ENCODE peak calls at places on chromosomes 7 and 10, in ten cellular contexts. U is neural crest cell, W is psoas muscle, I is GM12865, B is fibroblast of the aortic adventitia, H is lung, R is GM20000, D is cardiac muscle cell, O is fibroblast of lung, T is neural progenitor cell. V is an unnamed sample.
A peak's percentile ranks its signal among the peaks of the same experiment; 100 is the strongest.

GRCh38 chr7:128304212-128304611 is 39.5 kb downstream of the RBM28 start:
- DNase-seq in H (no peak), B (no peak), I (no peak), D (no peak), O (no peak), R (no peak), W (no peak), T (no peak), U (no peak), V (no peak)

GRCh38 chr7:77202544-77202976 is 2.9 kb upstream of the FGL2 start:
- DNase-seq in B (no peak), H (no peak), R (peak; percentile 71), U (no peak), I (peak; percentile 91), T (no peak), D (no peak), O (no peak), W (no peak), V (no peak)

GRCh38 chr10:22693371-22693784 is 21.0 kb downstream of the PIP4K2A start:
- DNase-seq in I (peak; percentile 72), T (no peak), U (no peak), B (peak; percentile 66), W (no peak), D (no peak), R (no peak), O (peak; percentile 86), H (no peak), V (no peak)

GRCh38 chr10:3911713-3912442 is 126.9 kb upstream of the KLF6 start:
- DNase-seq in H (no peak), R (no peak), W (no peak), O (peak; percentile 65), I (no peak), D (peak; percentile 38), T (no peak), B (peak; percentile 49), U (no peak), V (no peak)

GRCh38 chr7:2521952-2522591 is 2.5 kb downstream of the LFNG start:
- DNase-seq in I (peak; percentile 52), W (peak; percentile 50), D (no peak), U (no peak), B (no peak), T (peak; percentile 47), H (peak; percentile 59), R (no peak), O (peak; percentile 49), V (peak; percentile 83)

GRCh38 chr7:22783421-22783820 is 39.2 kb downstream of the TOMM7 start:
- DNase-seq in T (no peak), R (no peak), I (no peak), B (no peak), U (no peak), W (no peak), D (no peak), H (no peak), O (no peak), V (no peak)

GRCh38 chr7:2478387-2478760 is 2.2 kb upstream of the GRIFIN start:
- DNase-seq in U (no peak), H (peak; percentile 59), W (peak; percentile 79), D (no peak), O (peak; percentile 59), B (peak; percentile 66), T (no peak), I (no peak), R (no peak), V (no peak)

GRCh38 chr10:13118784-13119133 is 18.8 kb downstream of the OPTN start:
- DNase-seq in W (no peak), R (no peak), I (no peak), O (no peak), U (no peak), B (no peak), H (no peak), D (no peak), T (no peak), V (no peak)

GRCh38 chr7:149859881-149860280 is 13.9 kb upstream of the ATP6V0E2 start:
- DNase-seq in D (no peak), O (no peak), T (no peak), I (no peak), H (no peak), B (no peak), R (no peak), U (no peak), W (no peak), V (no peak)

GRCh38 chr7:149859369-149859768 is 14.4 kb upstream of the ATP6V0E2 start:
- DNase-seq in H (no peak), I (no peak), U (no peak), T (no peak), D (no peak), R (no peak), O (no peak), W (no peak), B (no peak), V (no peak)

GRCh38 chr7:149862156-149862555 is 11.6 kb upstream of the ATP6V0E2 start:
- DNase-seq in W (no peak), U (no peak), B (no peak), I (no peak), H (no peak), R (no peak), D (no peak), T (no peak), O (no peak), V (no peak)

GRCh38 chr7:149861728-149862045 is 12.1 kb upstream of the ATP6V0E2 start:
- DNase-seq in U (no peak), R (no peak), D (no peak), O (no peak), I (no peak), H (no peak), W (no peak), T (no peak), B (no peak), V (no peak)

DNA sequence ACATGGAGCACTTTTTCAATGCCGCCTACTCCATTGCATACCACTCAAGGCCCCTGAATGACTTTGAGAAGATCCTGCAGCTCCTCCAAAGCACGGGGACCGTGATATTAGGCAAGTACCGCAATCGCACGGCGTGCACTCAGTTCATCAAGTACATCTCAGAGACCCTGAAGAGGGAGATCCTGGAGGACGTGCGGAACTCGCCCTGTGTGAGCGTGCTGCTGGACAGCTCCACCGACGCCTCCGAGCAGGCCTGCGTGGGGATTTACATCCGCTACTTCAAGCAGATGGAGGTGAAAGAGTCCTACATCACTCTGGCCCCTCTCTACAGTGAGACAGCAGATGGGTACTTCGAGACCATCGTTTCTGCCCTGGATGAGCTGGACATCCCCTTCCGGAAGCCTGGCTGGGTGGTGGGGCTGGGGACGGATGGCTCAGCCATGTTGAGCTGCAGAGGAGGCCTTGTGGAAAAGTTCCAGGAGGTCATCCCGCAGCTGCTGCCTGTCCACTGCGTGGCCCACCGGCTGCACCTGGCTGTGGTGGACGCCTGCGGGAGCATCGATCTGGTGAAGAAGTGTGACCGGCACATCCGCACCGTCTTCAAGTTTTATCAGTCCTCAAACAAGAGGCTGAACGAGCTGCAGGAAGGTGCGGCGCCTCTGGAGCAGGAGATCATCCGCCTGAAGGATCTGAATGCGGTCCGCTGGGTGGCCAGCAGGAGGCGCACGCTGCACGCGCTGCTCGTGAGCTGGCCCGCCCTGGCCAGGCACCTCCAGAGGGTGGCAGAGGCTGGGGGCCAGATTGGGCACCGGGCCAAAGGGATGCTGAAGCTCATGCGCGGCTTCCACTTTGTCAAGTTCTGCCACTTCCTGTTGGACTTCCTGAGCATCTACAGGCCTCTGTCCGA is 12.7 kb upstream of the ATP6V0E2 start:
- DNase-seq in W (no peak), H (no peak), D (peak; percentile 46), T (peak; percentile 71), O (no peak), U (no peak), I (no peak), R (no peak), B (no peak), V (peak; percentile 26)
- TF ChIP-seq CTCF in W (peak; percentile 14), H (no peak), D (peak; percentile 42), T (peak; percentile 87), O (peak; percentile 19), U (peak; percentile 53), I (peak; percentile 23), R (no peak), B (peak; percentile 31), V (peak; percentile 54)

GRCh38 chr7:80726731-80727130 is 88.3 kb downstream of the CD36 start:
- DNase-seq in T (no peak), W (no peak), I (no peak), D (no peak), B (no peak), O (no peak), H (no peak), U (no peak), R (no peak), V (no peak)

GRCh38 chr7:80735330-80735729 is 96.9 kb downstream of the CD36 start:
- DNase-seq in I (no peak), O (no peak), D (no peak), H (no peak), U (no peak), B (no peak), W (no peak), T (no peak), R (no peak), V (no peak)

GRCh38 chr7:80729586-80730320 is 91.3 kb downstream of the CD36 start:
- DNase-seq in R (no peak), T (no peak), H (no peak), I (no peak), B (peak; percentile 93), O (peak; percentile 59), W (no peak), D (no peak), U (no peak), V (no peak)

GRCh38 chr7:80736371-80736770 is 97.9 kb downstream of the CD36 start:
- DNase-seq in B (no peak), O (peak; percentile 64), U (no peak), I (no peak), W (no peak), D (no peak), H (no peak), T (no peak), R (no peak), V (no peak)

DNA sequence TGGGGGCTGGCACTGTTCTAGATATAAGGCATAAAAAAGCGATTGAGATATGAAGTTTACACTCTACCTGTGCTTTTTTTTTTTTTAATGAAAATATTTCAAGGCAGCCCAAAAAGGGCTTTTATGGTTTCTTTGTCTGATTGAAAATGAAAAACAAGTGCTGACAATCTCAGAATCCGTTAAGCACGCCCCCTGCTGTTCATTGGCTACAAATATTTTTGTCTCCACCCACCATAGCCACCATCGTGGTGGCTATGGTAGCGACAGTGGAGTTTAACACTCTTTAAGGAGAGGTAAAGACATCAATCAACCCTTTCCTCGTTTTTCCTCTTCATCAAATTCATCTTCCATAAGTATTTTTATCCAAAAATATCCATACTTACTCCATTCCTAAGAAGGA is 94.2 kb downstream of the CD36 start:
- DNase-seq in D (no peak), I (peak; percentile 4), T (peak; percentile 20), R (no peak), O (no peak), H (no peak), U (no peak), B (no peak), W (no peak), V (no peak)
- TF ChIP-seq CTCF in D (peak; percentile 8), I (peak; percentile 10), T (peak; percentile 51), R (peak; percentile 19), O (no peak), H (no peak), U (peak; percentile 44), B (no peak), W (no peak), V (peak; percentile 20)

GRCh38 chr10:14860782-14861181 is 17.9 kb upstream of the SUV39H2 start:
- DNase-seq in T (no peak), D (no peak), O (no peak), U (no peak), I (no peak), R (no peak), H (no peak), B (no peak), W (no peak), V (no peak)
- TF ChIP-seq CTCF in T (no peak), D (no peak), O (no peak), U (no peak), I (no peak), R (no peak), H (no peak), B (no peak), W (no peak), V (no peak)

DNA sequence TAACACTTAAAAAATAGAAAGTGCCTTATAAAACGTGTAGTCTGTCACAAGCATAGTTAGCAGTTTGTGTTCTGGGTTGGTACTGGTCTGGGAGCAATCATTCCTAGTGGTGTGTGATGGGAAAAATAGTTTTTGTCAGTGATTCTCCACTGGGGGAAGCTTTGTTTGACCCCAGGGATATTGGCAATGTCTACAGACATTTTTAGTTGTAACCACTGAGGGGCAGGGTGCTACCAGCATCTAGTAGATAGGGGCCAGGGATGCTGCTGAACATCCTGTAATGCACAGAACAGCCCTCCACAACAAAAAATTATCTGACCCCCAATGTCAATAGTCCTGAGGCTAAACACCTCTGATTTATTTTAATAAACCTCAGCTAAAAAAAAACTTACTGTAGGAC is 51.6 kb upstream of the CREB5 start:
- DNase-seq in D (no peak), U (no peak), B (no peak), H (no peak), W (no peak), I (peak; percentile 9), R (no peak), T (peak; percentile 26), O (no peak), V (no peak)
- TF ChIP-seq CTCF in D (no peak), U (no peak), B (no peak), H (no peak), W (no peak), I (peak; percentile 9), R (no peak), T (peak; percentile 41), O (no peak), V (no peak)

V was measured in DND-41.